ENCODE peak calls at places on chromosomes 2 and 18, in four cellular contexts. I is fibroblast of lung, L is neural progenitor cell, T is GM23248. M is an unnamed sample.
A peak's percentile ranks its signal among the peaks of the same experiment; 100 is the strongest.

GRCh38 chr2:232321817-232322559 is 56.6 kb upstream of the ALPP start:
- DNase-seq in I (no peak), L (no peak), T (no peak), M (no peak)

GRCh38 chr2:215486973-215487372 is 51.1 kb upstream of the FN1 start:
- DNase-seq in T (no peak), I (peak; percentile 14), L (no peak), M (no peak)

GRCh38 chr2:30683240-30683956 is 123.8 kb downstream of the CAPN13 start:
- DNase-seq in I (no peak), L (no peak), T (no peak), M (no peak)

GRCh38 chr2:88737385-88737784 is 45.9 kb downstream of the RPIA start:
- DNase-seq in T (peak; percentile 55), L (no peak), I (peak; percentile 78), M (no peak)

GRCh38 chr2:175111200-175111657 is 56.8 kb downstream of the ATF2 start:
- DNase-seq in L (peak; percentile 33), T (peak; percentile 57), I (peak; percentile 39), M (peak; percentile 41)

GRCh38 chr2:104878863-104879512 is 25.1 kb downstream of the POU3F3 start:
- DNase-seq in T (no peak), I (no peak), L (no peak), M (no peak)

GRCh38 chr2:36513661-36514060 is 84.3 kb downstream of the FEZ2 start:
- DNase-seq in L (no peak), I (no peak), T (no peak), M (no peak)

GRCh38 chr2:212958757-212959295 is 192.6 kb downstream of the IKZF2 start:
- DNase-seq in L (no peak), T (peak; percentile 69), I (peak; percentile 41), M (no peak)

GRCh38 chr18:76620326-76620813 is 125.3 kb upstream of the ZNF516 start:
- DNase-seq in L (peak; percentile 87), I (peak; percentile 77), T (peak; percentile 88), M (peak; percentile 87)

GRCh38 chr2:46067501-46068292 is 229.5 kb upstream of the EPAS1 start:
- DNase-seq in T (peak; percentile 94), I (peak; percentile 99), L (no peak), M (peak; percentile 44)

GRCh38 chr18:37188016-37188791 is 359.3 kb downstream of the KIAA1328 start:
- DNase-seq in L (peak; percentile 54), I (peak; percentile 42), T (peak; percentile 37), M (no peak)

GRCh38 chr18:4454548-4455112 is 477 bp downstream of the DLGAP1 start:
- DNase-seq in I (no peak), L (no peak), T (no peak), M (peak; percentile 9)
- H2AFZ ChIP-seq in I (no peak overlapping the region), L (peak overlapping the region; percentile 83), T (no peak overlapping the region), M (peak overlapping the region; percentile 54)

GRCh38 chr2:234211797-234212196 is 161.3 kb downstream of the SPP2 start:
- DNase-seq in L (no peak), T (no peak), I (peak; percentile 32), M (no peak)
- H3K9me3 ChIP-seq in L (no peaks in the 10 kb centered on the region), T (no peaks in the 10 kb centered on the region), I (no peaks in the 10 kb centered on the region), M (no peaks in the 10 kb centered on the region)

GRCh38 chr2:40440835-40441234 is 11.1 kb downstream of the SLC8A1 start:
- DNase-seq in T (no peak), I (no peak), L (no peak), M (no peak)

GRCh38 chr2:40435426-40436092 is 16.3 kb downstream of the SLC8A1 start:
- DNase-seq in L (no peak), T (peak; percentile 25), I (no peak), M (no peak)

GRCh38 chr2:40434638-40435296 is 17.1 kb downstream of the SLC8A1 start:
- DNase-seq in T (peak; percentile 96), I (peak; percentile 99), L (no peak), M (no peak)

GRCh38 chr2:40436093-40436475 is 15.8 kb downstream of the SLC8A1 start:
- DNase-seq in I (peak; percentile 36), T (peak; percentile 48), L (no peak), M (no peak)

GRCh38 chr2:40439473-40439872 is 12.4 kb downstream of the SLC8A1 start:
- DNase-seq in T (peak; percentile 52), I (peak; percentile 57), L (no peak), M (no peak)
- H3K79me2 ChIP-seq in T (peaks cover 86% of the 10 kb centered on the region), I (peaks cover 3% of the 10 kb centered on the region), L (no peaks in the 10 kb centered on the region), M (no peaks in the 10 kb centered on the region)

GRCh38 chr2:27137322-27137935 is 1.8 kb downstream of the PRR30 start:
- DNase-seq in T (no peak), L (no peak), I (no peak), M (no peak)
- H2AFZ ChIP-seq in T (no peak overlapping the region), L (no peak overlapping the region), I (no peak overlapping the region), M (no peak overlapping the region)

GRCh38 chr2:16250056-16250425 is 309.7 kb downstream of the MYCN start:
- DNase-seq in L (no peak), T (no peak), I (no peak), M (no peak)

GRCh38 chr2:16248571-16249105 is 308.3 kb downstream of the MYCN start:
- DNase-seq in T (no peak), L (no peak), I (no peak), M (no peak)

GRCh38 chr2:16250886-16251285 is 310.5 kb downstream of the MYCN start:
- DNase-seq in I (no peak), T (no peak), L (no peak), M (no peak)

GRCh38 chr2:16250466-16250865 is 310.1 kb downstream of the MYCN start:
- DNase-seq in T (no peak), L (no peak), I (no peak), M (no peak)

DNA sequence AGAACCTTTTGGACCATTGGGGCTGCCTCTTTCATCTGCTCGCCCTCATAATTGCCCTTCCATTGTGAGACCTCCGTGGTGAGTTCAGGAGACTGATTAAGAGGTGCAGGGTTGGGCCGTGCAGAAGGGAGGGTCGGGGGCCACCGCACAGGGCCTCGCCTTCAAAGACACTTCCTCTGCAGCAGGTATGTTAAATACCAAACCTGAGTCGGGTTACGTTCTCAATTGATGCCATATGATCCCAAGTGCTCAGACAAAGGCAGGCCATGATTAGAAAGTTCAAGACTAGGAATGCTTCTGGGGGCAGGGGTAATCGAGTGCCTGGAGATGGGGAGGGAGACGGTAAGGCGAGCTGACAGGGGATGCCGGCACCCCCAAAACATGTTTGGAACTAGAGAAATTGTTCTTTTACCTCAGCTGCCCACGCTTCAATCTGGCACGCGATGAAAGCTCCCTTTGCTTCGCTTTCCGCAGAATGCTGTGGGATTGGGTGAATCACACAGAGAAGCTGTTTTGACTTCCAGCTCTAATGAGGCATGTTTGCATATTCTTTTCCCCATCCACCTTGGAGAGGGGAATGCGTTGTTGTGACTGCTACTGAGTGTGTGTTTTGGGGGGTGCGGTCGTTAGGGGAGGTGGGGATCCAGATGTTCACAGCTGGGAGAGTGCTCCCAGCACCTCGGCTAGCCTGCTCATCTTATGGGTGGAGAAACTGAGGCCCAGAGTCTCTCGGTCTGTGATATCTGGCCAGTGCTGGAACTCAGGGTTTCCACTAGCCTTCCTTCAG is 309.1 kb downstream of the MYCN start:
- DNase-seq in T (no peak), I (no peak), L (no peak), M (no peak)
- H3K9me3 ChIP-seq in T (no peaks in the 10 kb centered on the region), I (no peaks in the 10 kb centered on the region), L (no peaks in the 10 kb centered on the region), M (no peaks in the 10 kb centered on the region)